ENCODE peak calls at places on chromosome 22, in four cellular contexts. B is stimulated activated CD4-positive, alpha-beta T cell treated with anti-CD3 and anti-CD28 coated beads, Interleukin-15, amount 100 ng/mL, for 1 hour; S is NCI-H187; P is transverse colon. E is an unnamed sample.

GRCh38 chr22:31948002-31948401 is 3.7 kb downstream of the YWHAH start:
- DNase-seq in B (no peak), S (no peak), P (no peak), E (no peak)

GRCh38 chr22:31244044-31244942 is 32.2 kb downstream of the LIMK2 start:
- DNase-seq in B (no peak), S (no peak), P (no peak), E (no peak)

GRCh38 chr22:36379593-36380361 is 8.0 kb downstream of the MYH9 start:
- DNase-seq in B (no peak), S (no peak), P (no peak), E (no peak)

GRCh38 chr22:45994516-45995404 is 17.8 kb upstream of the WNT7B start:
- DNase-seq in B (peak; percentile 71), S (no peak), P (peak; percentile 83), E (no peak)

GRCh38 chr22:35312198-35313059 is 12.7 kb downstream of the TOM1 start:
- DNase-seq in B (no peak), S (no peak), P (peak; percentile 67), E (no peak)

GRCh38 chr22:46545041-46545796 is 7.8 kb upstream of the CELSR1 start:
- DNase-seq in B (no peak), S (no peak), P (no peak), E (no peak)

GRCh38 chr22:30743257-30744020 is 48.8 kb downstream of the OSBP2 start:
- DNase-seq in B (no peak), S (no peak), P (no peak), E (no peak)

GRCh38 chr22:45977003-45977395 is at the start of gene WNT7B:
- DNase-seq in B (no peak), S (no peak), P (no peak), E (no peak)

GRCh38 chr22:42754658-42755057 is 34.0 kb upstream of the A4GALT start:
- DNase-seq in B (no peak), S (no peak), P (no peak), E (no peak)

GRCh38 chr22:30079952-30080533 is at the start of gene HORMAD2:
- DNase-seq in B (no peak), S (no peak), P (peak; percentile 31), E (no peak)

GRCh38 chr22:41919357-41920224 is 4.7 kb upstream of the SHISA8 start:
- DNase-seq in B (no peak), S (no peak), P (peak; percentile 82), E (no peak)

GRCh38 chr22:35752172-35752832 is 34.6 kb downstream of the APOL5 start:
- DNase-seq in B (no peak), S (no peak), P (no peak), E (no peak)

GRCh38 chr22:33921576-33922181 is 1.4 kb upstream of the LARGE1 start:
- DNase-seq in B (no peak), S (no peak), P (peak; percentile 59), E (no peak)

GRCh38 chr22:45551310-45552016 is 48.8 kb downstream of the FBLN1 start:
- DNase-seq in B (no peak), S (no peak), P (no peak), E (no peak)

GRCh38 chr22:39593061-39593930 is 22.7 kb downstream of the CACNA1I start:
- DNase-seq in B (no peak), S (no peak), P (no peak), E (no peak)

GRCh38 chr22:48893288-48894063 is 934.2 kb downstream of the BRD1 start:
- DNase-seq in B (no peak), S (no peak), P (no peak), E (no peak)

GRCh38 chr22:45460288-45461109 is 42.2 kb upstream of the FBLN1 start:
- DNase-seq in B (no peak), S (no peak), P (peak; percentile 36), E (no peak)

GRCh38 chr22:22106855-22107254 is 124.3 kb upstream of the TOP3B start:
- DNase-seq in B (no peak), S (no peak), P (no peak), E (no peak)

GRCh38 chr22:46089426-46090041 is 60.8 kb upstream of the PPARA start:
- DNase-seq in B (no peak), S (no peak), P (peak; percentile 7), E (no peak)

GRCh38 chr22:17774206-17774927 is at the start of gene BID:
- DNase-seq in B (peak; percentile 29), S (no peak), P (peak; percentile 75), E (no peak)

GRCh38 chr22:29343313-29343805 is 27.9 kb upstream of the RASL10A start:
- DNase-seq in B (no peak), S (no peak), P (no peak), E (peak; percentile 99)

E was measured in DMS 273 treated with DMSO at 0.1 percent for 48 hours.